ENCODE peak calls at places on chromosomes 6 and 20, in ten cellular contexts. One of them, this sample, is unnamed.

GRCh38 chr6:112149236-112149635 is 61.8 kb downstream of the FAM229B start:
- DNase-seq in psoas muscle: no peak
- DNase-seq in neural progenitor cell: no peak
- DNase-seq in CD8-positive, alpha-beta memory T cell: no peak
- DNase-seq in tibial nerve: no peak
- DNase-seq in testis: no peak
- DNase-seq in small intestine: no peak
- DNase-seq in upper lobe of right lung: no peak
- DNase-seq in HepG2: no peak
- DNase-seq in left ventricle myocardium inferior: no peak
- DNase-seq in this sample: no peak

GRCh38 chr6:134921980-134922313 is 28.0 kb downstream of the ALDH8A1 start:
- DNase-seq in psoas muscle: no peak
- DNase-seq in neural progenitor cell: no peak
- DNase-seq in CD8-positive, alpha-beta memory T cell: no peak
- DNase-seq in tibial nerve: no peak
- DNase-seq in testis: no peak
- DNase-seq in small intestine: no peak
- DNase-seq in upper lobe of right lung: no peak
- DNase-seq in HepG2: no peak
- DNase-seq in left ventricle myocardium inferior: no peak
- DNase-seq in this sample: no peak

GRCh38 chr20:17710379-17711305 is 10.9 kb downstream of the BANF2 start:
- DNase-seq in psoas muscle: no peak
- DNase-seq in neural progenitor cell: peak; percentile 14
- DNase-seq in CD8-positive, alpha-beta memory T cell: no peak
- DNase-seq in tibial nerve: no peak
- DNase-seq in testis: no peak
- DNase-seq in small intestine: peak; percentile 61
- DNase-seq in upper lobe of right lung: no peak
- DNase-seq in HepG2: peak; percentile 92
- DNase-seq in left ventricle myocardium inferior: peak; percentile 26
- DNase-seq in this sample: no peak

GRCh38 chr6:123105561-123105960 is 109.5 kb downstream of the CLVS2 start:
- DNase-seq in psoas muscle: no peak
- DNase-seq in neural progenitor cell: no peak
- DNase-seq in CD8-positive, alpha-beta memory T cell: no peak
- DNase-seq in tibial nerve: no peak
- DNase-seq in testis: no peak
- DNase-seq in small intestine: no peak
- DNase-seq in upper lobe of right lung: no peak
- DNase-seq in HepG2: no peak
- DNase-seq in left ventricle myocardium inferior: no peak
- DNase-seq in this sample: no peak

GRCh38 chr6:123329337-123329736 is 307.4 kb downstream of the TRDN start:
- DNase-seq in psoas muscle: no peak
- DNase-seq in neural progenitor cell: no peak
- DNase-seq in CD8-positive, alpha-beta memory T cell: no peak
- DNase-seq in tibial nerve: no peak
- DNase-seq in testis: no peak
- DNase-seq in small intestine: no peak
- DNase-seq in upper lobe of right lung: no peak
- DNase-seq in HepG2: no peak
- DNase-seq in left ventricle myocardium inferior: no peak
- DNase-seq in this sample: no peak

GRCh38 chr6:167130008-167130677 is 7.2 kb downstream of the CCR6 start:
- DNase-seq in psoas muscle: no peak
- DNase-seq in neural progenitor cell: no peak
- DNase-seq in CD8-positive, alpha-beta memory T cell: no peak
- DNase-seq in tibial nerve: no peak
- DNase-seq in testis: no peak
- DNase-seq in small intestine: no peak
- DNase-seq in upper lobe of right lung: no peak
- DNase-seq in HepG2: no peak
- DNase-seq in left ventricle myocardium inferior: no peak
- DNase-seq in this sample: no peak

GRCh38 chr20:53164072-53164471 is 191.9 kb downstream of the TSHZ2 start:
- DNase-seq in psoas muscle: no peak
- DNase-seq in neural progenitor cell: no peak
- DNase-seq in CD8-positive, alpha-beta memory T cell: no peak
- DNase-seq in tibial nerve: no peak
- DNase-seq in testis: no peak
- DNase-seq in small intestine: no peak
- DNase-seq in upper lobe of right lung: no peak
- DNase-seq in HepG2: no peak
- DNase-seq in left ventricle myocardium inferior: no peak
- DNase-seq in this sample: no peak

GRCh38 chr6:85669735-85670194 is 27.1 kb upstream of the SYNCRIP start:
- DNase-seq in psoas muscle: no peak
- DNase-seq in neural progenitor cell: no peak
- DNase-seq in CD8-positive, alpha-beta memory T cell: peak; percentile 17
- DNase-seq in tibial nerve: no peak
- DNase-seq in testis: no peak
- DNase-seq in small intestine: peak; percentile 45
- DNase-seq in upper lobe of right lung: no peak
- DNase-seq in HepG2: no peak
- DNase-seq in left ventricle myocardium inferior: no peak
- DNase-seq in this sample: peak; percentile 59

GRCh38 chr6:30727920-30728605 is 7.9 kb downstream of the TUBB start:
- DNase-seq in psoas muscle: no peak
- DNase-seq in neural progenitor cell: no peak
- DNase-seq in CD8-positive, alpha-beta memory T cell: no peak
- DNase-seq in tibial nerve: no peak
- DNase-seq in testis: no peak
- DNase-seq in small intestine: no peak
- DNase-seq in upper lobe of right lung: no peak
- DNase-seq in HepG2: no peak
- DNase-seq in left ventricle myocardium inferior: no peak
- DNase-seq in this sample: peak; percentile 36

GRCh38 chr20:41268917-41269652 is 48.4 kb downstream of the ZHX3 start:
- DNase-seq in psoas muscle: no peak
- DNase-seq in neural progenitor cell: no peak
- DNase-seq in CD8-positive, alpha-beta memory T cell: no peak
- DNase-seq in tibial nerve: no peak
- DNase-seq in testis: no peak
- DNase-seq in small intestine: no peak
- DNase-seq in upper lobe of right lung: no peak
- DNase-seq in HepG2: no peak
- DNase-seq in left ventricle myocardium inferior: no peak
- DNase-seq in this sample: no peak

GRCh38 chr6:144215402-144215931 is 65.2 kb downstream of the STX11 start:
- DNase-seq in psoas muscle: peak; percentile 30
- DNase-seq in neural progenitor cell: no peak
- DNase-seq in CD8-positive, alpha-beta memory T cell: no peak
- DNase-seq in tibial nerve: peak; percentile 22
- DNase-seq in testis: peak; percentile 44
- DNase-seq in small intestine: peak; percentile 38
- DNase-seq in upper lobe of right lung: peak; percentile 70
- DNase-seq in HepG2: peak; percentile 23
- DNase-seq in left ventricle myocardium inferior: peak; percentile 34
- DNase-seq in this sample: peak; percentile 28

GRCh38 chr6:13916230-13916944 is 8.4 kb upstream of the RNF182 start:
- DNase-seq in psoas muscle: no peak
- DNase-seq in neural progenitor cell: no peak
- DNase-seq in CD8-positive, alpha-beta memory T cell: no peak
- DNase-seq in tibial nerve: no peak
- DNase-seq in testis: no peak
- DNase-seq in small intestine: peak; percentile 73
- DNase-seq in upper lobe of right lung: no peak
- DNase-seq in HepG2: no peak
- DNase-seq in left ventricle myocardium inferior: no peak
- DNase-seq in this sample: peak; percentile 18

GRCh38 chr6:70277480-70277879 is 25.4 kb downstream of the COL9A1 start:
- DNase-seq in psoas muscle: no peak
- DNase-seq in neural progenitor cell: no peak
- DNase-seq in CD8-positive, alpha-beta memory T cell: no peak
- DNase-seq in tibial nerve: no peak
- DNase-seq in testis: no peak
- DNase-seq in small intestine: no peak
- DNase-seq in upper lobe of right lung: no peak
- DNase-seq in HepG2: no peak
- DNase-seq in left ventricle myocardium inferior: no peak
- DNase-seq in this sample: no peak

GRCh38 chr6:70280462-70280861 is 22.4 kb downstream of the COL9A1 start:
- DNase-seq in psoas muscle: no peak
- DNase-seq in neural progenitor cell: no peak
- DNase-seq in CD8-positive, alpha-beta memory T cell: no peak
- DNase-seq in tibial nerve: no peak
- DNase-seq in testis: no peak
- DNase-seq in small intestine: peak; percentile 23
- DNase-seq in upper lobe of right lung: no peak
- DNase-seq in HepG2: no peak
- DNase-seq in left ventricle myocardium inferior: no peak
- DNase-seq in this sample: no peak

GRCh38 chr6:70282906-70283461 is 19.9 kb downstream of the COL9A1 start:
- DNase-seq in psoas muscle: no peak
- DNase-seq in neural progenitor cell: peak; percentile 80
- DNase-seq in CD8-positive, alpha-beta memory T cell: no peak
- DNase-seq in tibial nerve: no peak
- DNase-seq in testis: no peak
- DNase-seq in small intestine: no peak
- DNase-seq in upper lobe of right lung: no peak
- DNase-seq in HepG2: no peak
- DNase-seq in left ventricle myocardium inferior: no peak
- DNase-seq in this sample: no peak

GRCh38 chr6:70281923-70282902 is 20.7 kb downstream of the COL9A1 start:
- DNase-seq in psoas muscle: no peak
- DNase-seq in neural progenitor cell: peak; percentile 65
- DNase-seq in CD8-positive, alpha-beta memory T cell: no peak
- DNase-seq in tibial nerve: no peak
- DNase-seq in testis: no peak
- DNase-seq in small intestine: no peak
- DNase-seq in upper lobe of right lung: no peak
- DNase-seq in HepG2: no peak
- DNase-seq in left ventricle myocardium inferior: peak; percentile 53
- DNase-seq in this sample: no peak
- H3K4me3 ChIP-seq in psoas muscle: peak overlapping the region; percentile 32
- H3K4me3 ChIP-seq in neural progenitor cell: peak overlapping the region; percentile 46
- H3K4me3 ChIP-seq in CD8-positive, alpha-beta memory T cell: no peak overlapping the region
- H3K4me3 ChIP-seq in tibial nerve: peak overlapping the region; percentile 19
- H3K4me3 ChIP-seq in testis: peak overlapping the region; percentile 5
- H3K4me3 ChIP-seq in small intestine: no peak overlapping the region
- H3K4me3 ChIP-seq in upper lobe of right lung: no peak overlapping the region
- H3K4me3 ChIP-seq in HepG2: no peak overlapping the region
- H3K4me3 ChIP-seq in left ventricle myocardium inferior: peak overlapping the region; percentile 52
- H3K4me3 ChIP-seq in this sample: no peak overlapping the region

GRCh38 chr6:3665608-3666007 is 85.9 kb downstream of the PXDC1 start:
- DNase-seq in psoas muscle: no peak
- DNase-seq in neural progenitor cell: no peak
- DNase-seq in CD8-positive, alpha-beta memory T cell: no peak
- DNase-seq in tibial nerve: no peak
- DNase-seq in testis: no peak
- DNase-seq in small intestine: no peak
- DNase-seq in upper lobe of right lung: no peak
- DNase-seq in HepG2: no peak
- DNase-seq in left ventricle myocardium inferior: no peak
- DNase-seq in this sample: no peak

GRCh38 chr6:3663811-3664210 is 87.7 kb downstream of the PXDC1 start:
- DNase-seq in psoas muscle: no peak
- DNase-seq in neural progenitor cell: no peak
- DNase-seq in CD8-positive, alpha-beta memory T cell: no peak
- DNase-seq in tibial nerve: no peak
- DNase-seq in testis: no peak
- DNase-seq in small intestine: no peak
- DNase-seq in upper lobe of right lung: no peak
- DNase-seq in HepG2: no peak
- DNase-seq in left ventricle myocardium inferior: no peak
- DNase-seq in this sample: no peak

GRCh38 chr6:3661390-3661789 is 90.1 kb downstream of the PXDC1 start:
- DNase-seq in psoas muscle: no peak
- DNase-seq in neural progenitor cell: no peak
- DNase-seq in CD8-positive, alpha-beta memory T cell: no peak
- DNase-seq in tibial nerve: no peak
- DNase-seq in testis: no peak
- DNase-seq in small intestine: no peak
- DNase-seq in upper lobe of right lung: no peak
- DNase-seq in HepG2: no peak
- DNase-seq in left ventricle myocardium inferior: no peak
- DNase-seq in this sample: no peak

GRCh38 chr6:3663081-3663480 is 88.4 kb downstream of the PXDC1 start:
- DNase-seq in psoas muscle: no peak
- DNase-seq in neural progenitor cell: no peak
- DNase-seq in CD8-positive, alpha-beta memory T cell: no peak
- DNase-seq in tibial nerve: no peak
- DNase-seq in testis: no peak
- DNase-seq in small intestine: no peak
- DNase-seq in upper lobe of right lung: no peak
- DNase-seq in HepG2: no peak
- DNase-seq in left ventricle myocardium inferior: no peak
- DNase-seq in this sample: no peak

DNA sequence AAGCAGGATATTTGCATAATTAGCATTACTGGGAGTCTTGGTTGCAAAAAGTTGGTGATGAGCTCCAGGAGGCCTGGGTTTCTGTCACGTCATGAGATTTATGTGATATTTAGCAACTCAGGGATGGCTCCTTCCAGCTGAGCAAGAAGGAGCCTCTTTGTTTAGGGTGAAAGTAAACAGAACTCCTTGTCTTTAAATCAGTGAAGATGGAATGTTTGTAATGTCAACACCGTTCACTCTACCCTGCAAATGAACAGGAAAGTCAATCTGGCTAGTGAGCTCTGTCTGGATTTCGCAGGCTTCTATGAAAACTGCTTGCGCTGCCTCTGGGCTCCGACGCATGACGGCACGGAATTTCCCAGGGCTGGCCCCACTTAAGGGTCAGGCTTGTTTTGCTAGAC is 86.9 kb downstream of the PXDC1 start:
- DNase-seq in psoas muscle: no peak
- DNase-seq in neural progenitor cell: no peak
- DNase-seq in CD8-positive, alpha-beta memory T cell: no peak
- DNase-seq in tibial nerve: no peak
- DNase-seq in testis: no peak
- DNase-seq in small intestine: no peak
- DNase-seq in upper lobe of right lung: no peak
- DNase-seq in HepG2: no peak
- DNase-seq in left ventricle myocardium inferior: no peak
- DNase-seq in this sample: peak; percentile 2
- H3K4me1 ChIP-seq in psoas muscle: no peaks in the 10 kb centered on the region
- H3K4me1 ChIP-seq in neural progenitor cell: peaks cover 16% of the 10 kb centered on the region
- H3K4me1 ChIP-seq in CD8-positive, alpha-beta memory T cell: no peaks in the 10 kb centered on the region
- H3K4me1 ChIP-seq in tibial nerve: no peaks in the 10 kb centered on the region
- H3K4me1 ChIP-seq in testis: no peaks in the 10 kb centered on the region
- H3K4me1 ChIP-seq in small intestine: no peaks in the 10 kb centered on the region
- H3K4me1 ChIP-seq in upper lobe of right lung: no peaks in the 10 kb centered on the region
- H3K4me1 ChIP-seq in HepG2: peaks cover 12% of the 10 kb centered on the region
- H3K4me1 ChIP-seq in left ventricle myocardium inferior: no peaks in the 10 kb centered on the region
- H3K4me1 ChIP-seq in this sample: peaks cover 12% of the 10 kb centered on the region

GRCh38 chr20:58697867-58698703 is 5.5 kb downstream of the NPEPL1 start:
- DNase-seq in psoas muscle: no peak
- DNase-seq in neural progenitor cell: no peak
- DNase-seq in CD8-positive, alpha-beta memory T cell: no peak
- DNase-seq in tibial nerve: no peak
- DNase-seq in testis: no peak
- DNase-seq in small intestine: no peak
- DNase-seq in upper lobe of right lung: no peak
- DNase-seq in HepG2: no peak
- DNase-seq in left ventricle myocardium inferior: peak; percentile 11
- DNase-seq in this sample: no peak
- H3K36me3 ChIP-seq in psoas muscle: no peaks in the 10 kb centered on the region
- H3K36me3 ChIP-seq in neural progenitor cell: no peaks in the 10 kb centered on the region
- H3K36me3 ChIP-seq in CD8-positive, alpha-beta memory T cell: peaks cover 12% of the 10 kb centered on the region
- H3K36me3 ChIP-seq in tibial nerve: no peaks in the 10 kb centered on the region
- H3K36me3 ChIP-seq in testis: no peaks in the 10 kb centered on the region
- H3K36me3 ChIP-seq in small intestine: peaks cover 2% of the 10 kb centered on the region
- H3K36me3 ChIP-seq in upper lobe of right lung: peaks cover 59% of the 10 kb centered on the region
- H3K36me3 ChIP-seq in HepG2: peaks cover 21% of the 10 kb centered on the region
- H3K36me3 ChIP-seq in left ventricle myocardium inferior: peaks cover 69% of the 10 kb centered on the region
- H3K36me3 ChIP-seq in this sample: peaks cover 44% of the 10 kb centered on the region

GRCh38 chr6:117232191-117232590 is 33.2 kb upstream of the VGLL2 start:
- DNase-seq in psoas muscle: no peak
- DNase-seq in neural progenitor cell: no peak
- DNase-seq in CD8-positive, alpha-beta memory T cell: no peak
- DNase-seq in tibial nerve: no peak
- DNase-seq in testis: no peak
- DNase-seq in small intestine: no peak
- DNase-seq in upper lobe of right lung: no peak
- DNase-seq in HepG2: no peak
- DNase-seq in left ventricle myocardium inferior: no peak
- DNase-seq in this sample: no peak
- H3K4me3 ChIP-seq in psoas muscle: no peak overlapping the region
- H3K4me3 ChIP-seq in neural progenitor cell: no peak overlapping the region
- H3K4me3 ChIP-seq in CD8-positive, alpha-beta memory T cell: no peak overlapping the region
- H3K4me3 ChIP-seq in tibial nerve: no peak overlapping the region
- H3K4me3 ChIP-seq in testis: no peak overlapping the region
- H3K4me3 ChIP-seq in small intestine: no peak overlapping the region
- H3K4me3 ChIP-seq in upper lobe of right lung: no peak overlapping the region
- H3K4me3 ChIP-seq in HepG2: no peak overlapping the region
- H3K4me3 ChIP-seq in left ventricle myocardium inferior: no peak overlapping the region
- H3K4me3 ChIP-seq in this sample: no peak overlapping the region